ENCODE peak calls at places on chromosomes 3 and 15, in eight cellular contexts. W is uterus, V is H1, S is K562, L is right lobe of liver, K is tibial nerve, U is testis, Y is body of pancreas. R is an unnamed sample. For H3K9me3, the result is how much of the 10 kb centered on the place peaks cover.

GRCh38 chr3:123571973-123572365 is 12.9 kb downstream of the HACD2 start:
- DNase-seq in W (no peak), V (no peak), S (no peak), L (no peak), K (no peak), U (no peak), Y (no peak), R (no peak)

GRCh38 chr3:45029661-45030060 is 3.6 kb downstream of the CLEC3B start:
- DNase-seq in W (peak), V (no peak), S (no peak), L (no peak), K (no peak), U (no peak), Y (no peak), R (no peak)

GRCh38 chr15:47812436-47813109 is 95.3 kb downstream of the SEMA6D start:
- DNase-seq in W (no peak), V (no peak), S (no peak), L (no peak), K (no peak), U (no peak), Y (no peak), R (no peak)

GRCh38 chr3:48157215-48157840 is 30.9 kb downstream of the CDC25A start:
- DNase-seq in W (no peak), V (no peak), S (no peak), L (no peak), K (no peak), U (no peak), Y (no peak), R (no peak)

GRCh38 chr3:14801031-14801430 is 17.7 kb upstream of the FGD5 start:
- DNase-seq in W (peak), V (no peak), S (no peak), L (no peak), K (no peak), U (no peak), Y (no peak), R (no peak)

GRCh38 chr15:92947071-92947730 is 47.1 kb downstream of the CHD2 start:
- DNase-seq in W (no peak), V (no peak), S (no peak), L (no peak), K (no peak), U (no peak), Y (no peak), R (no peak)

GRCh38 chr3:173750591-173750990 is 353.0 kb downstream of the NLGN1 start:
- DNase-seq in W (no peak), V (no peak), S (no peak), L (no peak), K (no peak), U (no peak), Y (no peak), R (no peak)

GRCh38 chr3:20079621-20080020 is 39.4 kb downstream of the KAT2B start:
- DNase-seq in W (no peak), V (no peak), S (no peak), L (no peak), K (no peak), U (no peak), Y (no peak), R (no peak)

GRCh38 chr3:28077566-28077965 is 163.9 kb upstream of the CMC1 start:
- DNase-seq in W (no peak), V (peak), S (no peak), L (no peak), K (peak), U (peak), Y (peak), R (peak)

GRCh38 chr15:36579792-36580431 is 486 bp downstream of the CDIN1 start:
- DNase-seq in W (peak), V (no peak), S (no peak), L (no peak), K (peak), U (peak), Y (peak), R (peak)

GRCh38 chr15:41971893-41972340 is 440 bp downstream of the EHD4 start:
- DNase-seq in W (no peak), V (no peak), S (peak), L (peak), K (no peak), U (no peak), Y (peak), R (peak)

GRCh38 chr3:170309044-170309443 is 48.5 kb upstream of the SKIL start:
- DNase-seq in W (no peak), V (no peak), S (no peak), L (no peak), K (no peak), U (no peak), Y (no peak), R (no peak)

GRCh38 chr15:90286678-90287077 is 21.2 kb downstream of the NGRN start:
- DNase-seq in W (no peak), V (no peak), S (no peak), L (no peak), K (no peak), U (no peak), Y (peak), R (no peak)

GRCh38 chr15:28093761-28094535 is 5.2 kb downstream of the OCA2 start:
- DNase-seq in W (no peak), V (no peak), S (no peak), L (no peak), K (no peak), U (no peak), Y (no peak), R (no peak)

GRCh38 chr3:100045696-100046095 is 68.6 kb downstream of the FILIP1L start:
- DNase-seq in W (peak), V (peak), S (no peak), L (no peak), K (peak), U (peak), Y (no peak), R (peak)

GRCh38 chr3:65995030-65995429 is 43.7 kb downstream of the MAGI1 start:
- DNase-seq in W (no peak), V (no peak), S (no peak), L (no peak), K (no peak), U (no peak), Y (no peak), R (peak)

GRCh38 chr3:10142707-10143560 is 1.4 kb downstream of the VHL start:
- DNase-seq in W (peak), V (no peak), S (peak), L (no peak), K (no peak), U (no peak), Y (peak), R (peak)

GRCh38 chr3:171821061-171821460 is 10.8 kb upstream of the PLD1 start:
- DNase-seq in W (no peak), V (no peak), S (no peak), L (no peak), K (no peak), U (no peak), Y (no peak), R (no peak)

GRCh38 chr3:179652467-179653105 is at the start of gene USP13:
- DNase-seq in W (peak), V (no peak), S (peak), L (peak), K (peak), U (peak), Y (peak), R (peak)

GRCh38 chr15:70504305-70504951 is 258.9 kb downstream of the UACA start:
- DNase-seq in W (peak), V (no peak), S (no peak), L (no peak), K (peak), U (peak), Y (peak), R (peak)

GRCh38 chr3:43207628-43208085 is 78.7 kb upstream of the SNRK start:
- DNase-seq in W (no peak), V (no peak), S (no peak), L (no peak), K (no peak), U (no peak), Y (no peak), R (no peak)

GRCh38 chr3:24773798-24774197 is 279.1 kb upstream of the THRB start:
- DNase-seq in W (peak), V (peak), S (no peak), L (peak), K (peak), U (peak), Y (peak), R (peak)

GRCh38 chr3:45917146-45917885 is 25.9 kb upstream of the CXCR6 start:
- DNase-seq in W (no peak), V (no peak), S (no peak), L (no peak), K (no peak), U (no peak), Y (no peak), R (no peak)

GRCh38 chr3:188241072-188241471 is 87.1 kb downstream of the LPP start:
- DNase-seq in W (no peak), V (no peak), S (no peak), L (no peak), K (no peak), U (peak), Y (peak), R (no peak)

GRCh38 chr3:181326637-181327223 is 337.2 kb upstream of the DNAJC19 start:
- DNase-seq in W (no peak), V (no peak), S (peak), L (no peak), K (peak), U (peak), Y (no peak), R (no peak)

GRCh38 chr15:59953392-59953883 is 50.7 kb upstream of the FOXB1 start:
- DNase-seq in W (no peak), V (no peak), S (no peak), L (no peak), K (no peak), U (no peak), Y (peak), R (no peak)

GRCh38 chr3:38001456-38002081 is 11.0 kb downstream of the VILL start:
- DNase-seq in W (peak), V (no peak), S (no peak), L (no peak), K (no peak), U (no peak), Y (peak), R (no peak)

GRCh38 chr3:42632146-42632545 is 21.4 kb upstream of the ZBTB47 start:
- DNase-seq in W (no peak), V (no peak), S (no peak), L (no peak), K (no peak), U (no peak), Y (no peak), R (no peak)

GRCh38 chr3:172341482-172342059 is 106.7 kb downstream of the GHSR start:
- DNase-seq in W (no peak), V (no peak), S (peak), L (no peak), K (peak), U (no peak), Y (no peak), R (no peak)

GRCh38 chr15:60917469-60918130 is 311.5 kb downstream of the RORA start:
- DNase-seq in W (peak), V (no peak), S (no peak), L (peak), K (peak), U (peak), Y (peak), R (peak)

GRCh38 chr3:175304437-175304836 is 445.3 kb downstream of the NAALADL2 start:
- DNase-seq in W (no peak), V (no peak), S (no peak), L (no peak), K (peak), U (no peak), Y (no peak), R (no peak)

GRCh38 chr3:125589743-125590142 is 5.6 kb downstream of the OSBPL11 start:
- DNase-seq in W (no peak), V (no peak), S (no peak), L (no peak), K (no peak), U (no peak), Y (no peak), R (no peak)

GRCh38 chr3:135261916-135262315 is 466.9 kb downstream of the EPHB1 start:
- DNase-seq in W (no peak), V (no peak), S (no peak), L (no peak), K (no peak), U (no peak), Y (no peak), R (no peak)

GRCh38 chr3:153028336-153028735 is 133.7 kb upstream of the RAP2B start:
- DNase-seq in W (no peak), V (no peak), S (no peak), L (no peak), K (no peak), U (no peak), Y (no peak), R (no peak)

DNA sequence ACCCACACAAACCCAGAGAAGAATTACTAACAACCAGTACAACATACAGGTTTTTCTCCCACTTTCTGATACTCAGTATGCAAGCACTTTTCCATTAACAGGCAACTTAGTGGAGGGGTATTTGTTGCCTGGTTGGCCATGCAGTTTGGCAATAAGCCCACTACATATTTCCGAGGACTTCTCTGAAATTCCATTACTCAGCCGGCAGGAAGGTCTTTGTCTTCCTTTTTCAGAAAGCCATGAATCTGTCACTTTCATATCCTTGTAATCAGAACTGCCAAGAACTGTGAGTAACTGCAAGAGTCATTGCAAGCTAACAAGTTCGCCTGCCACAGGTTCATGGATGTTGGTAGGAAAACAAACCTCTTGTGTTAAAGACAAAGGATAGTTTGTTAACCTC is 422.3 kb upstream of the ROBO1 start:
- DNase-seq in W (no peak), V (no peak), S (no peak), L (no peak), K (no peak), U (no peak), Y (no peak), R (peak)
- TF ChIP-seq POLR2A in W (no peak), V (no peak), S (no peak), L (no peak), K (no peak), U (no peak), Y (no peak), R (no peak)

DNA sequence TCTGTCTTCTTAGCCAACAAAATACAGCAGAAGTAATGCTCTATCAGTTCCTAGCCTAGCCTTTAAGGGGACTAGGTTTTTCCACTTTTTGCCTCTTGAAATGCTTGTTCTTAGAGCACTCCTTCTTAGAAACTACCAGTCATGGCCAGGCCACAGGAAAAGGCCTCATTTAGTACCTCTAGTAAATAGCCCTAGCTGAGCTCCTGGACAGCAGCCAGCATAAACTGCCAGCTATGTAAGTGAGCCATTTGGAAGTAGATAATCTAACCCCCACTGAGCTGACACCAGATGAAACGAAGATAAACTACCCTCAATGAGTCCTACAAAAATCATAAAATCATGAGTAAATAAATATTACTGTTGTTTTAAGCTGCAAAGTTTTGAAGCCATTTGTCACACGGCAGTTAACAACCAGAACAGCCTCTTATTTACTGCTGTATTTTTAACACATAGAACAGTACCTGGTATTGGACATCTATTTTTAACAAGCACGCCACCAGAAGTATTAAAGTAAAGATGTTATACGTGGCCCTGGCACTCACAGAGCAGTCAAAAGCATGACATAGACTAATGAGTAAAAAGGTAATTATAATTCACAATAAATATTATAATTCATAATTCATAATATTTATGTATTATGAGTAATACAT is 12.0 kb downstream of the TBC1D5 start:
- DNase-seq in W (no peak), V (no peak), S (no peak), L (peak), K (no peak), U (no peak), Y (peak), R (no peak)
- H3K9me3 ChIP-seq in W (under half), V (under half), S (under half), L (under half), K (under half), U (under half), Y (under half), R (under half)

DNA sequence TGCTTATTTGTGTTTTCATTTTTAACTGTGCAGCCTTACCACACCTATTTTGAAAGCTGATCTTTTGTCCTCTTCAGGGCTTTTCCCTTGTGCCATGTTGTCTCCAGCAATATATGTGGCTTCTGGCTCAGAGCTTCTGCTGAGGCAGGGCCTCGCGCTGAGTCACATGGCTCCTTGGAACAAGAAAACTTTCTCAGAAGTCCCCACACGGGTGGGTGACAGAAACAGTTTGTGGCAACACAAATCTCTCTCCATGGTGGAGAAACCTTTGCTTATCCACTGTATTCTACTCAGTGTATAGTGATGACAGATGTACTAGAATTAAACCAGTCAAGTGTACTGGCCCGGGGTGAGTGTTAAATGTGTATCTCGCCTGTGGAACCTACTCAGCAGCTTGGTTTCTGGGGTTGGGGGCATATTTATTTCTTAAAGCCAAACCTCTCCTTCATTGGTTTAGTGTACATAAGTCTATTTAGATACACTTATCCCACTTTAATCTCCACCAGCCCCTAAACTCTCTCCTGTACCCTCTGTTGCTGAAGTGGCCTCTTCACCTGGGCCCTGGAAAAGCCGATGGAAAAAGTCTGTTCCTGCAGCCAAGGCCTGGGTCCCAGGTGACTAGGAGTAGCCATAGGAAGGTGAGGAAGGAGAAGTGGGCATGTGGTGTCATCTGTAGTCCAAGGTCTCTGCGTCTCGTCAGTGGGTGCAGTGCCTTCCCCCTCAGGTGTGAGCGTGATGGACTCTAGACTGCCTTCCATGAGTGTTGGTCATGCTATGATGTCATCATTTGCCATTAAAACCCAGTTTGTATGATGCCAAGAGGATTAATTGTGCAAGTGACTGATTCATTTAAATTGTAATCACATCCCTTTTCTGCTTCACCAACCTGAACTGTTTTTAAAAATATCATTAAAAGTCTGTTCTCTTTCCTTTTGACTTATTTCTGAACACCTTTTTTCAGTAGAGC is 3.2 kb upstream of the FBXL22 start:
- DNase-seq in W (no peak), V (no peak), S (no peak), L (no peak), K (no peak), U (no peak), Y (no peak), R (no peak)
- H3K4me3 ChIP-seq in W (no peak), V (no peak), S (no peak), L (no peak), K (no peak), U (no peak), Y (no peak), R (no peak)

GRCh38 chr3:185820973-185821758 is 3.7 kb downstream of the IGF2BP2 start:
- DNase-seq in W (no peak), V (no peak), S (no peak), L (no peak), K (no peak), U (no peak), Y (no peak), R (no peak)
- TF ChIP-seq POLR2A in W (no peak), V (no peak), S (no peak), L (no peak), K (no peak), U (no peak), Y (no peak), R (no peak)

GRCh38 chr3:1171320-1171719 is 78.5 kb downstream of the CNTN6 start:
- DNase-seq in W (no peak), V (no peak), S (no peak), L (no peak), K (no peak), U (no peak), Y (no peak), R (no peak)
- H3K9me3 ChIP-seq in W (under half), V (under half), S (under half), L (under half), K (under half), U (under half), Y (under half), R (under half)

GRCh38 chr3:23161896-23162570 is 41.1 kb upstream of the UBE2E2 start:
- DNase-seq in W (no peak), V (no peak), S (no peak), L (no peak), K (no peak), U (no peak), Y (no peak), R (no peak)
- H3K4me3 ChIP-seq in W (no peak), V (no peak), S (no peak), L (no peak), K (no peak), U (no peak), Y (no peak), R (no peak)

GRCh38 chr3:122389197-122389596 is 5.2 kb downstream of the FAM162A start:
- DNase-seq in W (no peak), V (no peak), S (no peak), L (no peak), K (no peak), U (no peak), Y (no peak), R (no peak)

GRCh38 chr3:122387709-122388108 is 3.7 kb downstream of the FAM162A start:
- DNase-seq in W (no peak), V (no peak), S (no peak), L (no peak), K (no peak), U (no peak), Y (no peak), R (no peak)

GRCh38 chr3:122382888-122383666 is at the start of gene MIX23:
- DNase-seq in W (peak), V (peak), S (peak), L (peak), K (peak), U (peak), Y (peak), R (peak)

GRCh38 chr3:122389892-122390291 is 5.9 kb downstream of the FAM162A start:
- DNase-seq in W (no peak), V (no peak), S (no peak), L (no peak), K (no peak), U (no peak), Y (no peak), R (no peak)

GRCh38 chr3:122383915-122384697 is at the start of gene FAM162A:
- DNase-seq in W (peak), V (peak), S (peak), L (peak), K (peak), U (peak), Y (peak), R (peak)
- TF ChIP-seq POLR2A in W (peak), V (no peak), S (peak), L (peak), K (peak), U (peak), Y (peak), R (peak)

DNA sequence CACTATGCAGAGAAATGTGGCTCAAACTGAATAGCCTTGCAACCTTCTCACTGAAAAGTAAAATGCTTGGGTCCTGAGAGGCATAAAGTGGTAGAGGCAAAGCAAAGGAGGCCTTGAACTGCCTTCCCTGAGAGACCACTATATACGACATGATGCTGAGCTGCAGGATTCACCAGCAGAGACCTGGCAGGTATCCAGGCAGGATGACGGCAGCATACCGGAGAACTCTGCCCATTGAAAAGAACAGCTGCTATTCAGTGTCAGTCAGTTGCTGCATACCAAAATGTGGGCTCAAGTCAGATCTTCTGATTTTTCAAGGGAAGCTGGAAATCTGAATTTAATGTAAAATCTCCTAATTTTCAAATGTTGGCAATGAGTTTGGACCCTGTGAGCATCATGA is 528.8 kb downstream of the AGBL1 start:
- DNase-seq in W (no peak), V (no peak), S (no peak), L (no peak), K (no peak), U (peak), Y (no peak), R (no peak)
- H3K9me3 ChIP-seq in W (under half), V (under half), S (under half), L (under half), K (under half), U (under half), Y (under half), R (under half)

GRCh38 chr3:149833241-149833640 is 20.2 kb downstream of the RNF13 start:
- DNase-seq in W (no peak), V (no peak), S (no peak), L (no peak), K (no peak), U (no peak), Y (no peak), R (no peak)
- H3K4me3 ChIP-seq in W (no peak), V (no peak), S (no peak), L (no peak), K (no peak), U (no peak), Y (no peak), R (no peak)